ENCODE peak calls at places on chromosome 19, in eight cellular contexts. H, J, N, O, E, B, I and X are unnamed samples. For H3K9me3, the result is how much of the 10 kb centered on the place peaks cover.

GRCh38 chr19:31354316-31354715 is 5.1 kb upstream of the TSHZ3 start:
- DNase-seq in H (no peak), J (no peak), N (no peak), O (no peak), E (no peak), B (no peak), I (no peak), X (no peak)

GRCh38 chr19:45528149-45528743 is 21.0 kb downstream of the VASP start:
- DNase-seq in H (peak), J (no peak), N (no peak), O (peak), E (peak), B (peak), I (no peak), X (no peak)

GRCh38 chr19:35543280-35544109 is 1.9 kb upstream of the TMEM147 start:
- DNase-seq in H (no peak), J (no peak), N (no peak), O (no peak), E (no peak), B (no peak), I (no peak), X (no peak)

GRCh38 chr19:40217027-40217810 is 965 bp downstream of the TTC9B start:
- DNase-seq in H (no peak), J (peak), N (peak), O (peak), E (no peak), B (peak), I (peak), X (no peak)

GRCh38 chr19:7257148-7258041 is 36.8 kb downstream of the INSR start:
- DNase-seq in H (peak), J (no peak), N (no peak), O (peak), E (peak), B (peak), I (no peak), X (no peak)

GRCh38 chr19:53961523-53962345 is 1.0 kb upstream of the CACNG8 start:
- DNase-seq in H (no peak), J (no peak), N (peak), O (no peak), E (peak), B (peak), I (no peak), X (no peak)

GRCh38 chr19:55494172-55494761 is 6.0 kb downstream of the SSC5D start:
- DNase-seq in H (peak), J (no peak), N (peak), O (no peak), E (peak), B (no peak), I (no peak), X (no peak)

GRCh38 chr19:34278783-34279182 is 24.4 kb downstream of the GARRE1 start:
- DNase-seq in H (no peak), J (no peak), N (no peak), O (no peak), E (no peak), B (no peak), I (no peak), X (no peak)

GRCh38 chr19:52748336-52748950 is 13.6 kb upstream of the ZNF611 start:
- DNase-seq in H (no peak), J (peak), N (no peak), O (peak), E (peak), B (peak), I (no peak), X (no peak)

GRCh38 chr19:1076951-1077350 is 10.0 kb downstream of the ARHGAP45 start:
- DNase-seq in H (peak), J (no peak), N (peak), O (peak), E (no peak), B (no peak), I (peak), X (no peak)

GRCh38 chr19:38251564-38252051 is 4.6 kb downstream of the PPP1R14A start:
- DNase-seq in H (peak), J (no peak), N (no peak), O (peak), E (no peak), B (no peak), I (no peak), X (no peak)

GRCh38 chr19:39865953-39866352 is 19.8 kb upstream of the FBL start:
- DNase-seq in H (no peak), J (no peak), N (no peak), O (no peak), E (no peak), B (no peak), I (peak), X (no peak)

GRCh38 chr19:56091751-56092546 is 29.1 kb downstream of the ZNF787 start:
- DNase-seq in H (no peak), J (no peak), N (peak), O (no peak), E (no peak), B (peak), I (peak), X (no peak)

GRCh38 chr19:1054102-1055027 is 12.6 kb upstream of the ARHGAP45 start:
- DNase-seq in H (no peak), J (no peak), N (peak), O (no peak), E (no peak), B (no peak), I (peak), X (no peak)

GRCh38 chr19:34995551-34995950 is 4.6 kb upstream of the GRAMD1A start:
- DNase-seq in H (no peak), J (no peak), N (no peak), O (peak), E (no peak), B (peak), I (no peak), X (no peak)

GRCh38 chr19:48613024-48613851 is 1.6 kb downstream of the FAM83E start:
- DNase-seq in H (peak), J (no peak), N (peak), O (peak), E (no peak), B (no peak), I (peak), X (no peak)

GRCh38 chr19:55590621-55591020 is 8.7 kb downstream of the FIZ1 start:
- DNase-seq in H (no peak), J (no peak), N (no peak), O (peak), E (no peak), B (peak), I (no peak), X (no peak)

GRCh38 chr19:18770663-18771327 is 20.3 kb downstream of the COMP start:
- DNase-seq in H (no peak), J (no peak), N (no peak), O (no peak), E (no peak), B (no peak), I (no peak), X (no peak)

GRCh38 chr19:6086081-6086858 is 24.0 kb downstream of the RFX2 start:
- DNase-seq in H (no peak), J (no peak), N (no peak), O (no peak), E (peak), B (no peak), I (no peak), X (no peak)

GRCh38 chr19:18306903-18307681 is 15.8 kb downstream of the LSM4 start:
- DNase-seq in H (peak), J (no peak), N (peak), O (no peak), E (no peak), B (no peak), I (peak), X (no peak)

GRCh38 chr19:52703917-52704316 is 30.9 kb downstream of the ZNF611 start:
- DNase-seq in H (no peak), J (no peak), N (no peak), O (no peak), E (no peak), B (no peak), I (no peak), X (no peak)

GRCh38 chr19:45428385-45429231 is 4.9 kb upstream of the ERCC1 start:
- DNase-seq in H (peak), J (peak), N (peak), O (no peak), E (peak), B (no peak), I (no peak), X (no peak)

GRCh38 chr19:13621413-13621812 is 115.1 kb upstream of the CACNA1A start:
- DNase-seq in H (peak), J (no peak), N (no peak), O (peak), E (peak), B (peak), I (no peak), X (peak)

GRCh38 chr19:6452899-6453298 is 6.7 kb downstream of the SLC25A23 start:
- DNase-seq in H (no peak), J (no peak), N (no peak), O (no peak), E (no peak), B (no peak), I (no peak), X (no peak)

GRCh38 chr19:29666634-29667389 is 1.6 kb downstream of the PLEKHF1 start:
- DNase-seq in H (peak), J (peak), N (no peak), O (peak), E (peak), B (no peak), I (no peak), X (no peak)

GRCh38 chr19:29596885-29597525 is 9.1 kb upstream of the POP4 start:
- DNase-seq in H (no peak), J (peak), N (no peak), O (no peak), E (no peak), B (peak), I (no peak), X (peak)

GRCh38 chr19:5392476-5392875 is 51.9 kb upstream of the PTPRS start:
- DNase-seq in H (no peak), J (no peak), N (no peak), O (no peak), E (no peak), B (no peak), I (no peak), X (no peak)

GRCh38 chr19:30118760-30119159 is 176.7 kb downstream of the URI1 start:
- DNase-seq in H (no peak), J (no peak), N (no peak), O (no peak), E (no peak), B (no peak), I (no peak), X (no peak)

GRCh38 chr19:18682807-18683108 is 722 bp upstream of the CRTC1 start:
- DNase-seq in H (no peak), J (no peak), N (no peak), O (no peak), E (no peak), B (no peak), I (no peak), X (no peak)

GRCh38 chr19:48000846-48001245 is 6.4 kb downstream of the ELSPBP1 start:
- DNase-seq in H (no peak), J (no peak), N (no peak), O (no peak), E (no peak), B (no peak), I (no peak), X (no peak)

GRCh38 chr19:48152552-48152951 is 17.6 kb downstream of the LIG1 start:
- DNase-seq in H (peak), J (peak), N (no peak), O (peak), E (peak), B (peak), I (peak), X (peak)

DNA sequence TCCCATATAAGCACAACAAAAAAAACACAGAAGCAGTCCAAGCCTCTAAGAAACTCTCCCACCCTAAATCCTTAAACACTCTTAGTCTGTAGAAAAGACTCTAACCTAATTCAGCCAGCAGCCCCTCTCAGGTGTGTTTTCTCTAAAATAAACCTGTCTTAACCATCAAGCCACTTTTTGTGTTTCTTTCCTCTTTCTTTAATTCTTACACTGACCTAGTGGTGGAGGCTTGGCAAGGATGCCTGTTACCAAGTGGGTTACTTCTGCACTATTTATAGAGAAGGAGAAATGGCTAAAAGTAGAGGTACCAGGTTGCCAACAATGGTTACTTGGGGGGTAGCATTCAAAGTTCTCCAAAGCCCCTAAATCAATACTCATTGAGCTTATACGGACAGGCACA is 43.7 kb downstream of the ZNF333 start:
- DNase-seq in H (no peak), J (no peak), N (no peak), O (no peak), E (no peak), B (no peak), I (no peak), X (no peak)
- H3K9me3 ChIP-seq in H (under half), J (under half), N (under half), O (under half), E (under half), B (under half), I (under half), X (under half)

GRCh38 chr19:19775891-19776205 is 42.9 kb upstream of the ZNF14 start:
- DNase-seq in H (no peak), J (no peak), N (no peak), O (no peak), E (no peak), B (no peak), I (no peak), X (no peak)
- H3K27ac ChIP-seq in H (no peak), J (peak), N (peak), O (peak), E (peak), B (peak), I (peak), X (peak)

GRCh38 chr19:3135961-3136683 is at the start of gene GNA15:
- DNase-seq in H (no peak), J (no peak), N (peak), O (no peak), E (no peak), B (no peak), I (no peak), X (no peak)
- H3K4me3 ChIP-seq in H (peak), J (no peak), N (peak), O (no peak), E (no peak), B (no peak), I (peak), X (no peak)

DNA sequence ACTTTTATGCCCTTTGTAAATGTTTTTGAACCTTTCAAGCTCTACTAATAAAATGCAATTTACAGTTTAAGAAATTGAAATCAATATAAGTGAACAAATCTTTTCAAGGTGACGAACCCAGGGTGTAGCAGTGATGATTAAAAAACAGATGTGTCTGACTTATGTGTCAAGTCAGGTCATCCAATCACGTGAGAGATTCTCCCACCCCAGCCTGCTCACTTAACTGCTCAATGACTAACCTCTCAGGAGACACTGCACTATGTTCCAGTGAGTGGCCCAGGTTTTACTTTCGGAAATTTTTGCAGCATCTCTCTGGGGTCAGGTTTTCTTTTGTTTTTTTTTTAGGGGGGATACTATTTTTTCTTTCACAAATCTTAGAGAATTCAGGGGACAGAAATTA is 60.7 kb downstream of the ZNF429 start:
- DNase-seq in H (no peak), J (no peak), N (no peak), O (no peak), E (no peak), B (no peak), I (no peak), X (no peak)
- H3K9me3 ChIP-seq in H (under half), J (under half), N (under half), O (under half), E (under half), B (under half), I (under half), X (under half)

GRCh38 chr19:11152318-11153062 is 3.1 kb downstream of the SPC24 start:
- DNase-seq in H (peak), J (no peak), N (no peak), O (peak), E (peak), B (peak), I (peak), X (no peak)

GRCh38 chr19:11151181-11151580 is 4.4 kb downstream of the SPC24 start:
- DNase-seq in H (no peak), J (no peak), N (no peak), O (no peak), E (no peak), B (no peak), I (no peak), X (no peak)

GRCh38 chr19:11155373-11156120 is at the start of gene SPC24:
- DNase-seq in H (peak), J (peak), N (peak), O (peak), E (peak), B (peak), I (peak), X (peak)

GRCh38 chr19:11159598-11160001 is 4.0 kb upstream of the SPC24 start:
- DNase-seq in H (no peak), J (no peak), N (no peak), O (no peak), E (no peak), B (no peak), I (no peak), X (no peak)

GRCh38 chr19:11154683-11155047 is 917 bp downstream of the SPC24 start:
- DNase-seq in H (no peak), J (no peak), N (no peak), O (no peak), E (no peak), B (no peak), I (no peak), X (no peak)
- H3K27ac ChIP-seq in H (no peak), J (no peak), N (no peak), O (no peak), E (no peak), B (peak), I (no peak), X (no peak)